ENCODE peak calls at places on chromosome 9, in ten cellular contexts. F, D, V, E, U, B, L, I, O and Z are unnamed samples.

GRCh38 chr9:123725389-123725788 is 204.5 kb downstream of the DENND1A start:
- DNase-seq in F (no peak), D (no peak), V (no peak), E (no peak), U (no peak), B (no peak), L (no peak), I (peak; percentile 41), O (no peak), Z (peak; percentile 87)

GRCh38 chr9:19127881-19128719 is 808 bp upstream of the PLIN2 start:
- DNase-seq in F (peak; percentile 29), D (peak; percentile 26), V (no peak), E (no peak), U (peak; percentile 55), B (peak; percentile 22), L (peak; percentile 30), I (peak; percentile 63), O (no peak), Z (peak; percentile 37)

GRCh38 chr9:534886-535285 is 306.6 kb upstream of the DMRT1 start:
- DNase-seq in F (no peak), D (no peak), V (no peak), E (no peak), U (peak; percentile 84), B (no peak), L (no peak), I (no peak), O (peak; percentile 16), Z (peak; percentile 29)

GRCh38 chr9:128636024-128636390 is 20.6 kb downstream of the DYNC2I2 start:
- DNase-seq in F (peak; percentile 87), D (no peak), V (no peak), E (peak; percentile 75), U (peak; percentile 79), B (no peak), L (no peak), I (no peak), O (peak; percentile 90), Z (peak; percentile 94)

GRCh38 chr9:93652604-93653592 is 76.5 kb downstream of the PHF2 start:
- DNase-seq in F (no peak), D (no peak), V (no peak), E (no peak), U (no peak), B (no peak), L (no peak), I (no peak), O (no peak), Z (peak; percentile 2)

GRCh38 chr9:116232425-116233159 is 79.0 kb downstream of the PAPPA start:
- DNase-seq in F (peak; percentile 98), D (no peak), V (no peak), E (no peak), U (peak; percentile 78), B (no peak), L (no peak), I (no peak), O (no peak), Z (no peak)

GRCh38 chr9:87422999-87423398 is 74.7 kb upstream of the DAPK1 start:
- DNase-seq in F (no peak), D (no peak), V (no peak), E (no peak), U (peak; percentile 40), B (no peak), L (no peak), I (peak; percentile 5), O (no peak), Z (no peak)

GRCh38 chr9:120820095-120820494 is 22.6 kb downstream of the PSMD5 start:
- DNase-seq in F (no peak), D (no peak), V (no peak), E (peak; percentile 20), U (no peak), B (no peak), L (no peak), I (no peak), O (no peak), Z (no peak)

GRCh38 chr9:121938621-121939020 is 154.5 kb downstream of the TTLL11 start:
- DNase-seq in F (no peak), D (no peak), V (no peak), E (no peak), U (no peak), B (no peak), L (no peak), I (no peak), O (no peak), Z (no peak)

GRCh38 chr9:32413424-32413823 is 29.0 kb downstream of the ACO1 start:
- DNase-seq in F (no peak), D (no peak), V (no peak), E (no peak), U (peak; percentile 57), B (no peak), L (no peak), I (peak; percentile 87), O (no peak), Z (no peak)